ENCODE peak calls at places on chromosomes 5 and 9, in four cellular contexts. V is pons, M is NCI-H82, X is amniotic epithelial cell. T is an unnamed sample.

GRCh38 chr5:137695651-137696428 is 40.0 kb downstream of the KLHL3 start:
- DNase-seq in M (no peak), V (no peak), X (no peak), T (no peak)

GRCh38 chr5:61969761-61970160 is 336.2 kb upstream of the KIF2A start:
- DNase-seq in V (no peak), M (no peak), X (no peak), T (no peak)

GRCh38 chr5:9861664-9862256 is 231.6 kb upstream of the TAS2R1 start:
- DNase-seq in V (no peak), M (peak), X (no peak), T (no peak)

GRCh38 chr9:134774991-134775540 is 105.5 kb upstream of the FCN2 start:
- DNase-seq in X (peak), M (peak), V (no peak), T (peak)

GRCh38 chr5:60700347-60700815 is 415 bp upstream of the DEPDC1B start:
- DNase-seq in M (peak), V (peak), X (no peak), T (peak)

GRCh38 chr5:1641560-1642166 is 117.9 kb upstream of the LPCAT1 start:
- DNase-seq in M (peak), X (peak), V (peak), T (peak)

GRCh38 chr5:10301266-10301665 is 6.4 kb downstream of the CMBL start:
- DNase-seq in V (no peak), X (no peak), M (no peak), T (no peak)

GRCh38 chr5:53917095-53917494 is 356.7 kb downstream of the NDUFS4 start:
- DNase-seq in V (no peak), X (peak), M (no peak), T (no peak)

GRCh38 chr9:34603610-34604231 is 8.2 kb downstream of the RPP25L start:
- DNase-seq in X (peak), V (peak), M (peak), T (peak)

GRCh38 chr5:140312067-140312790 is 9.3 kb upstream of the PFDN1 start:
- DNase-seq in X (peak), M (no peak), V (peak), T (no peak)

T was measured in cerebellar cortex.